ENCODE peak calls at places on chromosomes 1 and 21, in four cellular contexts. Y is keratinocyte, F is colonic mucosa, N is NCI-H1092 treated with DMSO at 0.1 percent for 48 hours. D is an unnamed sample.

GRCh38 chr21:17911628-17912027 is 92.5 kb upstream of the C21orf91 start:
- DNase-seq in Y (no peak), N (no peak), F (no peak), D (no peak)

GRCh38 chr1:8825985-8826481 is 8.6 kb upstream of the RERE start:
- DNase-seq in F (no peak), Y (no peak), N (no peak), D (no peak)

GRCh38 chr1:28437260-28437923 is 67.9 kb downstream of the PHACTR4 start:
- DNase-seq in F (peak), Y (no peak), N (no peak), D (no peak)

GRCh38 chr1:54488831-54489626 is 59.0 kb upstream of the ACOT11 start:
- DNase-seq in F (peak), N (peak), Y (no peak), D (peak)

GRCh38 chr1:220884109-220884980 is 5.1 kb downstream of the HLX start:
- DNase-seq in N (no peak), Y (no peak), F (no peak), D (no peak)

GRCh38 chr1:115428676-115429075 is 90.6 kb upstream of the NGF start:
- DNase-seq in F (no peak), N (no peak), Y (no peak), D (no peak)

GRCh38 chr1:227272428-227272827 is 45.9 kb downstream of the CDC42BPA start:
- DNase-seq in F (no peak), Y (no peak), N (no peak), D (no peak)

GRCh38 chr1:68213843-68214242 is 18.5 kb downstream of the WLS start:
- DNase-seq in N (no peak), Y (no peak), F (peak), D (peak)

GRCh38 chr1:91166106-91166712 is 144.4 kb upstream of the ZNF644 start:
- DNase-seq in F (peak), N (peak), Y (no peak), D (peak)

GRCh38 chr1:196732526-196732925 is 42.1 kb upstream of the CFHR3 start:
- DNase-seq in F (no peak), Y (no peak), N (no peak), D (no peak)

GRCh38 chr1:7847599-7847998 is 5.3 kb downstream of the UTS2 start:
- DNase-seq in N (no peak), Y (no peak), F (no peak), D (no peak)

GRCh38 chr1:199701731-199702130 is 325.8 kb upstream of the NR5A2 start:
- DNase-seq in F (no peak), Y (no peak), N (no peak), D (no peak)

GRCh38 chr1:70353641-70354331 is 736 bp downstream of the ANKRD13C start:
- DNase-seq in Y (no peak), N (peak), F (peak), D (no peak)

GRCh38 chr1:70034403-70034802 is 171.0 kb downstream of the LRRC40 start:
- DNase-seq in Y (peak), N (peak), F (no peak), D (peak)

GRCh38 chr21:46635324-46636180 is at the start of gene PRMT2:
- DNase-seq in F (peak), N (peak), Y (peak), D (peak)

GRCh38 chr1:230186874-230187273 is 119.8 kb downstream of the GALNT2 start:
- DNase-seq in Y (no peak), F (no peak), N (no peak), D (no peak)

GRCh38 chr21:32861871-32862270 is 90.3 kb upstream of the PAXBP1 start:
- DNase-seq in N (no peak), F (no peak), Y (no peak), D (no peak)

GRCh38 chr1:244730153-244730933 is 77.4 kb downstream of the DESI2 start:
- DNase-seq in Y (no peak), F (peak), N (peak), D (no peak)

GRCh38 chr1:169588785-169589485 is 2.7 kb upstream of the F5 start:
- DNase-seq in F (no peak), N (no peak), Y (no peak), D (no peak)

GRCh38 chr1:77783141-77783540 is 3.7 kb downstream of the MIGA1 start:
- DNase-seq in Y (no peak), F (no peak), N (no peak), D (no peak)

GRCh38 chr1:203582568-203582967 is 44.1 kb upstream of the ATP2B4 start:
- DNase-seq in F (no peak), Y (no peak), N (no peak), D (peak)

GRCh38 chr1:230778916-230779590 is 31.9 kb downstream of the CAPN9 start:
- DNase-seq in F (no peak), N (no peak), Y (no peak), D (no peak)

GRCh38 chr1:112882271-112882744 is 73.7 kb downstream of the SLC16A1 start:
- DNase-seq in F (no peak), Y (no peak), N (no peak), D (no peak)

GRCh38 chr1:95974586-95974985 is 740.6 kb downstream of the RWDD3 start:
- DNase-seq in Y (no peak), N (no peak), F (no peak), D (no peak)

GRCh38 chr1:53580009-53580400 is 120.8 kb downstream of the DMRTB1 start:
- DNase-seq in N (no peak), F (no peak), Y (no peak), D (no peak)

GRCh38 chr1:231200417-231201031 is 38.7 kb downstream of the TRIM67 start:
- DNase-seq in F (no peak), N (no peak), Y (no peak), D (no peak)

GRCh38 chr1:241270016-241270415 is 87.0 kb downstream of the RGS7 start:
- DNase-seq in Y (no peak), F (no peak), N (peak), D (no peak)

GRCh38 chr1:63203641-63204040 is 118.7 kb upstream of the FOXD3 start:
- DNase-seq in N (no peak), F (no peak), Y (no peak), D (no peak)

GRCh38 chr1:89871768-89872473 is 51.1 kb downstream of the LRRC8D start:
- DNase-seq in N (no peak), F (no peak), Y (no peak), D (no peak)

GRCh38 chr1:224579526-224579925 is 36.6 kb upstream of the CNIH3 start:
- DNase-seq in F (no peak), Y (no peak), N (no peak), D (no peak)

GRCh38 chr1:21631944-21632887 is 36.9 kb downstream of the RAP1GAP start:
- DNase-seq in F (peak), Y (no peak), N (no peak), D (no peak)

GRCh38 chr1:19312782-19313635 is 883 bp downstream of the SLC66A1 start:
- DNase-seq in Y (no peak), F (peak), N (no peak), D (no peak)

GRCh38 chr1:38133781-38134180 is 87.2 kb upstream of the POU3F1 start:
- DNase-seq in F (no peak), N (no peak), Y (no peak), D (no peak)

GRCh38 chr21:29217818-29218252 is 80.9 kb upstream of the BACH1 start:
- DNase-seq in N (no peak), F (no peak), Y (peak), D (no peak)

GRCh38 chr1:226644541-226645176 is 94.4 kb downstream of the ITPKB start:
- DNase-seq in F (no peak), Y (no peak), N (no peak), D (no peak)

GRCh38 chr1:247748041-247748440 is at the start of gene OR14A2:
- DNase-seq in Y (no peak), N (no peak), F (no peak), D (no peak)

GRCh38 chr1:3237994-3238704 is 169.1 kb downstream of the PRDM16 start:
- DNase-seq in F (no peak), Y (no peak), N (peak), D (no peak)

D was measured in NCI-H446 treated with DMSO at 0.1 percent for 48 hours.